ENCODE peak calls at places on chromosome 20, in seven cellular contexts. S is fibroblast of lung, K is cardiac muscle cell, V is left ventricle myocardium inferior, M is mammary epithelial cell, W is HCT116, I is GM23338. G is an unnamed sample.

GRCh38 chr20:4677846-4678245 is 43.9 kb upstream of the PRND start:
- DNase-seq in S (no peak), K (no peak), V (no peak), M (no peak), W (no peak), I (no peak), G (no peak)

GRCh38 chr20:44017905-44018683 is 103.4 kb downstream of the TOX2 start:
- DNase-seq in S (peak), K (peak), V (no peak), M (peak), W (peak), I (no peak), G (peak)

GRCh38 chr20:15242773-15243172 is 905.4 kb upstream of the FLRT3 start:
- DNase-seq in S (no peak), K (no peak), V (no peak), M (no peak), W (no peak), I (no peak), G (no peak)

GRCh38 chr20:17873410-17874270 is 95.0 kb downstream of the SNX5 start:
- DNase-seq in S (peak), K (peak), V (peak), M (no peak), W (peak), I (peak), G (peak)

GRCh38 chr20:60365063-60365640 is 406.9 kb downstream of the CDH26 start:
- DNase-seq in S (no peak), K (peak), V (no peak), M (no peak), W (no peak), I (peak), G (no peak)

GRCh38 chr20:56212071-56212470 is 36.5 kb upstream of the MC3R start:
- DNase-seq in S (no peak), K (no peak), V (no peak), M (no peak), W (no peak), I (no peak), G (no peak)

GRCh38 chr20:47080365-47080764 is 185.7 kb downstream of the EYA2 start:
- DNase-seq in S (no peak), K (no peak), V (no peak), M (no peak), W (no peak), I (no peak), G (no peak)

GRCh38 chr20:3045816-3046676 is at the start of gene MRPS26:
- DNase-seq in S (peak), K (peak), V (peak), M (peak), W (peak), I (peak), G (peak)

GRCh38 chr20:47672166-47672565 is 113.1 kb downstream of the SULF2 start:
- DNase-seq in S (no peak), K (no peak), V (no peak), M (no peak), W (no peak), I (no peak), G (peak)

GRCh38 chr20:20926222-20926905 is 179.8 kb downstream of the LINC00237 start:
- DNase-seq in S (no peak), K (no peak), V (no peak), M (no peak), W (no peak), I (peak), G (no peak)

GRCh38 chr20:44394520-44395182 is 39.2 kb downstream of the HNF4A start:
- DNase-seq in S (peak), K (no peak), V (no peak), M (no peak), W (no peak), I (no peak), G (peak)

GRCh38 chr20:35963878-35964277 is 4.5 kb upstream of the CNBD2 start:
- DNase-seq in S (no peak), K (no peak), V (no peak), M (no peak), W (no peak), I (no peak), G (no peak)

GRCh38 chr20:35518975-35519374 is 10.5 kb downstream of the C20orf173 start:
- DNase-seq in S (peak), K (no peak), V (no peak), M (no peak), W (no peak), I (no peak), G (no peak)

GRCh38 chr20:1832634-1833033 is 62.6 kb upstream of the SIRPA start:
- DNase-seq in S (no peak), K (peak), V (no peak), M (no peak), W (no peak), I (no peak), G (no peak)

GRCh38 chr20:43911066-43911465 is 3.6 kb upstream of the TOX2 start:
- DNase-seq in S (peak), K (no peak), V (no peak), M (peak), W (peak), I (peak), G (peak)

GRCh38 chr20:47588158-47588557 is 86.5 kb downstream of the NCOA3 start:
- DNase-seq in S (no peak), K (no peak), V (no peak), M (no peak), W (no peak), I (no peak), G (no peak)

GRCh38 chr20:32482251-32483220 is 102.6 kb downstream of the NOL4L start:
- DNase-seq in S (no peak), K (peak), V (peak), M (peak), W (no peak), I (peak), G (peak)

GRCh38 chr20:17854307-17854903 is 114.2 kb downstream of the SNX5 start:
- DNase-seq in S (peak), K (peak), V (peak), M (peak), W (peak), I (peak), G (peak)

GRCh38 chr20:58909585-58909984 is 57.1 kb downstream of the GNAS start:
- DNase-seq in S (no peak), K (no peak), V (no peak), M (no peak), W (no peak), I (no peak), G (no peak)
- H3K27ac ChIP-seq in S (no peak), K (peak), V (peak), M (no peak), W (no peak), I (peak), G (no peak)

GRCh38 chr20:23151885-23152284 is 65.8 kb upstream of the CD93 start:
- DNase-seq in S (no peak), K (no peak), V (no peak), M (no peak), W (no peak), I (no peak), G (no peak)
- TF ChIP-seq CTCF in S (no peak), K (no peak), V (no peak), M (no peak), W (no peak), I (no peak), G (no peak)

GRCh38 chr20:31392836-31393235 is 2.4 kb upstream of the DEFB119 start:
- DNase-seq in S (no peak), K (no peak), V (no peak), M (no peak), W (no peak), I (no peak), G (no peak)

GRCh38 chr20:31394900-31395299 is 4.5 kb upstream of the DEFB119 start:
- DNase-seq in S (no peak), K (no peak), V (no peak), M (no peak), W (no peak), I (no peak), G (no peak)

DNA sequence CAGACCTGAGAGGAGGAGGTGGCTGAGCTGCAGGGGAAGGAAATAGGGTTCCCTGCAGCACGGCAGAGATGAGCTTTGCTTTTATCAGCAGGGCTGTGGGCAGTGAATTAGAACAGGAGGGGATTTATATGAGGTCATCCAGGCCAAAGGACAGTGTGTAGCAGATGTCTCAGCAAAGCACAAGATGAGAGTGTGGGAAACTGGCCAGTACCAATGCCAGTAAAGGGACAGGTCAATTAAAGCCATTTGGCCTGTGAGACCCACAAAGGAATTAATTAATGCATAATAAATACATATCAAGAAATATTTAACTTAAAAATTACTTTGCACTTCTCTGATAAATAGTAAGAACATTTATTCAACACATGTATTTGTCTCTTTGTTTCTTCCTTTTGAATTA is at the start of gene DEFB119:
- DNase-seq in S (no peak), K (no peak), V (no peak), M (no peak), W (no peak), I (no peak), G (peak)
- H3K27ac ChIP-seq in S (no peak), K (no peak), V (no peak), M (no peak), W (no peak), I (no peak), G (no peak)

GRCh38 chr20:62413896-62414481 is 6.9 kb upstream of the CABLES2 start:
- DNase-seq in S (no peak), K (no peak), V (no peak), M (no peak), W (no peak), I (peak), G (no peak)
- TF ChIP-seq CTCF in S (no peak), K (peak), V (no peak), M (no peak), W (no peak), I (peak), G (peak)

GRCh38 chr20:49288784-49289696 is 11.2 kb upstream of the ZNFX1 start:
- DNase-seq in S (no peak), K (no peak), V (no peak), M (no peak), W (no peak), I (peak), G (no peak)

GRCh38 chr20:49290608-49291191 is 12.8 kb upstream of the ZNFX1 start:
- DNase-seq in S (no peak), K (no peak), V (no peak), M (no peak), W (no peak), I (peak), G (no peak)

GRCh38 chr20:49292010-49292409 is 14.2 kb upstream of the ZNFX1 start:
- DNase-seq in S (no peak), K (no peak), V (no peak), M (no peak), W (no peak), I (no peak), G (no peak)

GRCh38 chr20:49293122-49293521 is 15.3 kb upstream of the ZNFX1 start:
- DNase-seq in S (no peak), K (no peak), V (no peak), M (no peak), W (no peak), I (no peak), G (no peak)

DNA sequence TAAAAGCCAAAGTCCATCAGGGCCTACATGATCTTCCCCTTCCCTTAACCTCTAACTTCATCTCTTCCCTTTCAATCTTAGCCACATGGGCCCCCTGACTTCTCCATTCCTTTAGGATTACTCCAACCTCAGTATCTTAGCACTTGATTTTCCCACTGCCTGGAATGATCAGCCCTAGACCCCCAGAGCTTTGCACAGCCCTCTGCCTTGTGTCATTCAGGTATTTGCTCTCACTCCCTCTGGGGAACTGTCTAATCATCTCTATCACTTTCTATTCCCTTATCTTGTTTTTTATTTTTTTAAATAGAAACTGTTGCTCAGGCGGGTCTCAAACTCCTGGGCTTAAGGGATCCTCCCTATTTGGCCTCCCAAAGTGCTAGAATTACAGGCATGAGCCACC is 13.3 kb upstream of the ZNFX1 start:
- DNase-seq in S (no peak), K (no peak), V (no peak), M (no peak), W (no peak), I (no peak), G (no peak)
- H3K27ac ChIP-seq in S (no peak), K (peak), V (no peak), M (no peak), W (peak), I (peak), G (no peak)

DNA sequence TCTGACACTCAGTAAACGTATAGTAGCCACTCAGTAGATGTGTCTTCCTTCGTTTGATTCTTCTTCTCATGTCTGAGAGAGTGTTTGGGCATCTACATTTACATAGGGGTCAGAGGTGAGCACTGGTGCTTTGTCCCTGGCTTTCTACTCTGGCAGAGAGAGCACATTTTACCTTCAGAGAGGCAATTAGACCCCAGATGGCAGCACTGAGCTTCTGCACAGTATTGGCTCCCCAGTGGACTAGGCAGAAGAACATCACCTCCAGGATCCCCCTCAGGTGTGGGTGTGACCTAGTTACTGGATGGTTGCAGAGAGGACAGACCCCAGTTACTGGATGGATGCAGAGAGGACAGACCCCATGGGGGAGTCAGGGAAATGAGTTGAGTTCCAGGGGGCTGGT is 327.2 kb downstream of the DHX35 start:
- DNase-seq in S (no peak), K (peak), V (no peak), M (no peak), W (no peak), I (peak), G (no peak)
- TF ChIP-seq CTCF in S (no peak), K (no peak), V (peak), M (peak), W (no peak), I (peak), G (no peak)

DNA sequence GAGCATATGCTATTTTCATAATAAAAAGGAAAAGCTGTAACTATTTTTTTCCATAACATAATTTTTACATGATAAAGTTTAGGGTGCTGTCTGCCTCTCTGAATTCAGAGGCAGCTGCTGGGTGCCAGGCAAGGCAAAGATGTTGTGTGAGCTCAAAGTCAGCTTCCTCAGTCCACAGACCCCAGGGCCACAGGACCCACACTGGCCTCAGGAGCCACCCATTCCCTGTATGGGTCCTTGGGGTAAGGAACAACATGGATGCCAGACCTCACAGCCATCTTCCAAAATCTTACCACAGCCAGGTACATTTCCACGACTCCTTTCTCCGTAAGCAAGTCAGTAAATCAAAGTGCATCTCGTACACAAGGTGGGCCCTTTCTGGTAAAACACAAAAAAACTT is 16.4 kb upstream of the MAFB start:
- DNase-seq in S (no peak), K (no peak), V (no peak), M (no peak), W (no peak), I (no peak), G (no peak)
- H3K27ac ChIP-seq in S (no peak), K (no peak), V (no peak), M (no peak), W (no peak), I (no peak), G (no peak)

GRCh38 chr20:45810191-45810590 is 2.3 kb upstream of the UBE2C start:
- DNase-seq in S (no peak), K (no peak), V (no peak), M (no peak), W (no peak), I (no peak), G (no peak)

GRCh38 chr20:45813489-45813888 is 1.0 kb downstream of the UBE2C start:
- DNase-seq in S (no peak), K (no peak), V (no peak), M (no peak), W (no peak), I (no peak), G (no peak)

GRCh38 chr20:45813006-45813340 is 529 bp downstream of the UBE2C start:
- DNase-seq in S (no peak), K (no peak), V (no peak), M (no peak), W (no peak), I (no peak), G (no peak)

GRCh38 chr20:45814314-45814713 is 1.9 kb downstream of the UBE2C start:
- DNase-seq in S (peak), K (no peak), V (no peak), M (no peak), W (no peak), I (no peak), G (no peak)

GRCh38 chr20:45812157-45813005 is at the start of gene UBE2C:
- DNase-seq in S (peak), K (peak), V (peak), M (peak), W (peak), I (peak), G (peak)
- TF ChIP-seq CTCF in S (no peak), K (no peak), V (no peak), M (no peak), W (no peak), I (no peak), G (no peak)

GRCh38 chr20:23880426-23880825 is 878 bp upstream of the CST5 start:
- DNase-seq in S (no peak), K (no peak), V (no peak), M (peak), W (no peak), I (no peak), G (no peak)

GRCh38 chr20:23877524-23877923 is 2.0 kb downstream of the CST5 start:
- DNase-seq in S (no peak), K (no peak), V (no peak), M (no peak), W (no peak), I (no peak), G (no peak)

GRCh38 chr20:23878787-23879186 is 761 bp downstream of the CST5 start:
- DNase-seq in S (no peak), K (no peak), V (no peak), M (no peak), W (no peak), I (no peak), G (no peak)

GRCh38 chr20:23879811-23880374 is 345 bp upstream of the CST5 start:
- DNase-seq in S (no peak), K (no peak), V (no peak), M (peak), W (no peak), I (no peak), G (no peak)

GRCh38 chr20:23879328-23879798 is at the start of gene CST5:
- DNase-seq in S (no peak), K (no peak), V (no peak), M (no peak), W (no peak), I (no peak), G (no peak)
- H3K27ac ChIP-seq in S (no peak), K (no peak), V (no peak), M (no peak), W (no peak), I (no peak), G (no peak)

DNA sequence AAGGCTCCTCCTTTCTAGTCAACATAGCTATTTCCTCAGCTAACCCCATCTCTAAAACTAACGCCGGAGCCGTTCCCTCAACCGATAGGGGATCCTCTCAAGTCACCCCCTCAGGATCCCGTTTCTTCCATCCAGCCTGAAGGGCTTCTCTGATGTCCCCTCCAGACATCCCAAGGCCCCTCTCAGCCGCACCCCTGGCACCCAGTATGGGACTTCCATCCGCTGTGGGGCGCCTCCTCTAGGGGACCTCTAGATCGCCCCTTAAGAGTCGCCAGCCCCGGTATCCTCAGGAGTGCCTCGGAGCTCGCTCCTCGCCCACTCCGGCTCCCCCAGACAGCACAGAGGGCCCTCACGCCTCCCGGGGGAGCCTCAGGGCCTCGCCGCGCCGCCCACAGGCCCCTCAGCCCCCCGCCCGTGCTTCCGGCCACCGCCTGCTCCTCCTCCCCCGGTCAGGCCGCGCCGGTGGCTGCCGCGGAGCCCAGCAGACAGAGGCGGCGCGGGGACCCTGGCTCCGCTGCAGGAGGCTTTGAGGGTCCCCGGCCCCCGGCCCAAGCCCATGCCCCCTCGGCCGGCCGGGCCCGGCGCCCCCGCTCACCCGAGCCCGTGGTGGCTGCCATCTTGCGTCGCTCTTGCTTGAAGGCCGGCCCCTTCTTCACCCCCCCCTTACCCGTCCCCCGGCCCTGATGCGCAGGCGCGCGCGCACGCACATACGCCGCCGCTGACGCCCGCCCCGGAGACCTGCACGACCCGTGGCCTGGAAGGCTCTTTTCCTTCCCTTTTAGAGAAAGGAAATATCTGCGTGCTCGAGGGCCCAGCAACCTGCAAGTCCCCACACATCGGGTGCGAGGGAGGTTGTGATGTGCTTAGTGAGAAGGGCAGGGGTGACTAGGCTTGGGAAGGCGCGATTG is at the start of gene UBE2V1:
- DNase-seq in S (peak), K (peak), V (peak), M (peak), W (peak), I (peak), G (peak)
- TF ChIP-seq CTCF in S (peak), K (peak), V (peak), M (peak), W (no peak), I (peak), G (peak)